ENCODE peak calls at places on chromosomes 1 and 21, in seven cellular contexts. H is iPS DF 6.9, N is BE2C, S is brain microvascular endothelial cell, A is Peyer's patch, I is sigmoid colon, K is BJ. V is an unnamed sample.

GRCh38 chr21:41504030-41504429 is 3.9 kb downstream of the TMPRSS2 start:
- DNase-seq in H (no peak), N (no peak), S (no peak), A (no peak), I (no peak), K (no peak), V (no peak)

GRCh38 chr21:46183910-46184624 is at the start of gene SPATC1L:
- DNase-seq in H (no peak), N (peak), S (peak), A (peak), I (peak), K (no peak), V (peak)

GRCh38 chr1:218361298-218362065 is 16.3 kb downstream of the TGFB2 start:
- DNase-seq in H (no peak), N (peak), S (no peak), A (no peak), I (no peak), K (no peak), V (no peak)

GRCh38 chr1:215273838-215274516 is 191.4 kb downstream of the KCNK2 start:
- DNase-seq in H (no peak), N (no peak), S (peak), A (no peak), I (no peak), K (peak), V (no peak)

GRCh38 chr1:20426923-20427322 is 59.1 kb downstream of the CAMK2N1 start:
- DNase-seq in H (no peak), N (no peak), S (peak), A (no peak), I (no peak), K (peak), V (peak)

GRCh38 chr21:41446571-41446970 is 20.5 kb downstream of the MX1 start:
- DNase-seq in H (no peak), N (no peak), S (no peak), A (no peak), I (no peak), K (peak), V (no peak)

GRCh38 chr1:112636597-112637256 is 17.1 kb downstream of the CAPZA1 start:
- DNase-seq in H (no peak), N (no peak), S (no peak), A (no peak), I (no peak), K (no peak), V (no peak)

GRCh38 chr1:213541641-213542040 is 446.1 kb upstream of the PROX1 start:
- DNase-seq in H (no peak), N (no peak), S (no peak), A (no peak), I (no peak), K (no peak), V (no peak)

GRCh38 chr1:24861821-24862727 is 68.0 kb downstream of the RUNX3 start:
- DNase-seq in H (no peak), N (no peak), S (no peak), A (no peak), I (no peak), K (no peak), V (no peak)

GRCh38 chr1:95396557-95396956 is 162.5 kb downstream of the RWDD3 start:
- DNase-seq in H (no peak), N (peak), S (no peak), A (no peak), I (no peak), K (no peak), V (no peak)

GRCh38 chr1:166907763-166908162 is 31.7 kb upstream of the TADA1 start:
- DNase-seq in H (no peak), N (no peak), S (no peak), A (peak), I (no peak), K (no peak), V (no peak)

GRCh38 chr1:58773406-58773840 is 10.4 kb downstream of the JUN start:
- DNase-seq in H (no peak), N (peak), S (peak), A (peak), I (peak), K (no peak), V (peak)

GRCh38 chr1:109787211-109787844 is 23.6 kb upstream of the EPS8L3 start:
- DNase-seq in H (no peak), N (no peak), S (no peak), A (no peak), I (peak), K (no peak), V (peak)

GRCh38 chr1:209335090-209335692 is 248.3 kb upstream of the CAMK1G start:
- DNase-seq in H (peak), N (peak), S (peak), A (no peak), I (no peak), K (no peak), V (no peak)

GRCh38 chr21:14825405-14826032 is 239.3 kb downstream of the NRIP1 start:
- DNase-seq in H (no peak), N (no peak), S (no peak), A (no peak), I (no peak), K (no peak), V (no peak)

GRCh38 chr1:154407866-154408777 is 3.0 kb downstream of the IL6R start:
- DNase-seq in H (no peak), N (no peak), S (no peak), A (no peak), I (peak), K (no peak), V (no peak)

GRCh38 chr1:24983006-24983680 is 53.1 kb upstream of the RUNX3 start:
- DNase-seq in H (no peak), N (no peak), S (no peak), A (no peak), I (no peak), K (no peak), V (no peak)

GRCh38 chr1:29645586-29645985 is 409.3 kb downstream of the PTPRU start:
- DNase-seq in H (no peak), N (no peak), S (no peak), A (no peak), I (no peak), K (no peak), V (no peak)

GRCh38 chr1:235067396-235068154 is 61.1 kb downstream of the TOMM20 start:
- DNase-seq in H (no peak), N (peak), S (peak), A (no peak), I (peak), K (peak), V (peak)

GRCh38 chr1:218027152-218027551 is 257.9 kb upstream of the RRP15 start:
- DNase-seq in H (no peak), N (no peak), S (no peak), A (no peak), I (no peak), K (no peak), V (no peak)

GRCh38 chr1:221117548-221117951 is 238.3 kb downstream of the HLX start:
- DNase-seq in H (no peak), N (peak), S (peak), A (no peak), I (no peak), K (peak), V (peak)

GRCh38 chr1:214439352-214440119 is 111.9 kb downstream of the PTPN14 start:
- DNase-seq in H (no peak), N (no peak), S (no peak), A (no peak), I (no peak), K (no peak), V (no peak)

GRCh38 chr21:41931041-41931451 is 22.8 kb downstream of the C2CD2 start:
- DNase-seq in H (no peak), N (no peak), S (no peak), A (no peak), I (peak), K (no peak), V (no peak)

GRCh38 chr1:25246600-25247023 is 642 bp downstream of the RSRP1 start:
- DNase-seq in H (no peak), N (peak), S (no peak), A (no peak), I (peak), K (no peak), V (peak)

GRCh38 chr1:89454845-89455521 is 69.6 kb upstream of the LRRC8B start:
- DNase-seq in H (peak), N (peak), S (peak), A (peak), I (no peak), K (no peak), V (peak)

GRCh38 chr1:240602189-240602588 is 9.8 kb downstream of the GREM2 start:
- DNase-seq in H (no peak), N (no peak), S (no peak), A (no peak), I (no peak), K (no peak), V (no peak)

GRCh38 chr1:43071241-43071640 is 100.8 kb downstream of the EBNA1BP2 start:
- DNase-seq in H (no peak), N (no peak), S (no peak), A (no peak), I (no peak), K (no peak), V (no peak)

GRCh38 chr1:229991104-229991513 is 75.9 kb upstream of the GALNT2 start:
- DNase-seq in H (no peak), N (no peak), S (no peak), A (no peak), I (no peak), K (no peak), V (no peak)

GRCh38 chr1:40610156-40610555 is 55.3 kb downstream of the RIMS3 start:
- DNase-seq in H (no peak), N (no peak), S (no peak), A (no peak), I (no peak), K (no peak), V (no peak)

GRCh38 chr1:150928286-150928685 is 2.1 kb downstream of the SETDB1 start:
- DNase-seq in H (no peak), N (no peak), S (no peak), A (no peak), I (no peak), K (no peak), V (no peak)

GRCh38 chr1:53292690-53293089 is 35.2 kb downstream of the LRP8 start:
- DNase-seq in H (no peak), N (no peak), S (no peak), A (no peak), I (no peak), K (no peak), V (no peak)

GRCh38 chr1:7690076-7690475 is 81.0 kb upstream of the VAMP3 start:
- DNase-seq in H (no peak), N (no peak), S (no peak), A (no peak), I (no peak), K (no peak), V (no peak)

GRCh38 chr1:216453777-216454176 is 30.5 kb upstream of the USH2A start:
- DNase-seq in H (no peak), N (no peak), S (no peak), A (no peak), I (no peak), K (no peak), V (no peak)

GRCh38 chr1:88791192-88791591 is 100.2 kb downstream of the GTF2B start:
- DNase-seq in H (no peak), N (no peak), S (no peak), A (no peak), I (no peak), K (no peak), V (no peak)

GRCh38 chr1:166395729-166396128 is 228.9 kb upstream of the FAM78B start:
- DNase-seq in H (no peak), N (no peak), S (no peak), A (no peak), I (no peak), K (no peak), V (no peak)

GRCh38 chr1:177848577-177848976 is 121.3 kb downstream of the SEC16B start:
- DNase-seq in H (no peak), N (no peak), S (no peak), A (no peak), I (no peak), K (no peak), V (peak)

GRCh38 chr1:193275773-193276172 is 89.4 kb upstream of the B3GALT2 start:
- DNase-seq in H (peak), N (peak), S (no peak), A (no peak), I (no peak), K (no peak), V (no peak)

GRCh38 chr1:183058835-183059234 is 35.6 kb downstream of the LAMC1 start:
- DNase-seq in H (no peak), N (no peak), S (peak), A (no peak), I (no peak), K (no peak), V (no peak)

GRCh38 chr1:6028042-6028895 is 17.4 kb upstream of the KCNAB2 start:
- DNase-seq in H (no peak), N (no peak), S (peak), A (peak), I (no peak), K (no peak), V (no peak)
- H3K4me3 ChIP-seq in H (no peak), N (no peak), S (no peak), A (peak), I (no peak), K (no peak), V (no peak)

DNA sequence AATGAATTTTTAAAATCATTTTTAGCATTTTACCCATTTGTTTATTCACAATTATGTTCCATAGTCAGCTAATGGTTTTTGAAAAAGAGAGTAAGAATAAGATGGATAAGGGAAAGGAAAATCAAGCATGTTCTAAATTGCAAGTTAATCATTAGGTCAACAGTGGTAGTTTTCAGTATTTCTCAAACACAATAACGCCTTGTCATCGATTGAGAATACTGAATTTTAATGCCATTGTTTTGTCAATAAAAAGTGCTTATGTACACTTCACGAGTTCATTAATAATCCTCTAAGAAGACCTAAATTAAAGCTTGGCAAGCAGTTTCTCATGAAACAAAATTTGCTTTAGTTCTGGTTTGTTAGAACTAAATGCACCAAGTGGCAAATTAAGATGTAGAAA is 100.3 kb downstream of the RERE start:
- DNase-seq in H (no peak), N (no peak), S (no peak), A (no peak), I (no peak), K (no peak), V (no peak)
- H3K4me3 ChIP-seq in H (no peak), N (no peak), S (no peak), A (no peak), I (no peak), K (no peak), V (no peak)

DNA sequence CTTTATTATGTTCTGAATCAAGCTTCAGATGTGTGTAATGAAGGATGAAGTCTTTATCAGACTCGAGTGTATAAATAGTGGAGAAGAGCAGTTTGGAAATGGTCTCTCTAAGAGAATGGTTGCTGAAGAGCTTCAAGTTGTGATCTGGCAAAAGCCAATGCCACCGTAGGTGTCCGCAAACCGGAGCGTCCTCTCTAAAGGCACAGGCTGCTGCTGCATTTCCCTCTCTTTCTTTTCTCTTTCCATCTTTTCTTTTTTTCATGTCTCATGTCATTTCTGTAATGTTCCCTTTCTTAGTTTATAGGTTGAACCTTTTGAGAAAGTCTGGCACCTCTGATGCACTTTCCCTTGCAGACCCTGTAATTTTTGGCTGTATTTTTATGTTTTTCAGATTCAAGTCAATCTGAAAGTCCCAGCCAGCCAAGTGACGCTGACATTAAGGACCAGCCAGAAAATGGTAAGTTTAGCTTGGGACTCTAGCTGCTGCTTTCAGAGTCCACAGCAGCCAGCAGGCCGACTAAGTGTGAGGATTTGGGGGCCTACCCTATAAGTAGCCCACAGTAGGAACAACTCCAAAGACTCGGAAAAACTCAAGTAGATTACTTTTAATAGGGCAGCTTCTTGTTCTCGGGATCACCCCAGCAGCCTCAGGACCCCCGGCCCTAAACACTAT is 194.9 kb downstream of the NFIA start:
- DNase-seq in H (no peak), N (no peak), S (no peak), A (no peak), I (no peak), K (no peak), V (no peak)
- H3K4me3 ChIP-seq in H (no peak), N (no peak), S (no peak), A (no peak), I (no peak), K (no peak), V (no peak)

GRCh38 chr1:68128157-68128556 is 77.7 kb upstream of the DIRAS3 start:
- DNase-seq in H (no peak), N (no peak), S (peak), A (no peak), I (no peak), K (no peak), V (no peak)
- H3K4me3 ChIP-seq in H (no peak), N (no peak), S (no peak), A (no peak), I (no peak), K (no peak), V (no peak)

DNA sequence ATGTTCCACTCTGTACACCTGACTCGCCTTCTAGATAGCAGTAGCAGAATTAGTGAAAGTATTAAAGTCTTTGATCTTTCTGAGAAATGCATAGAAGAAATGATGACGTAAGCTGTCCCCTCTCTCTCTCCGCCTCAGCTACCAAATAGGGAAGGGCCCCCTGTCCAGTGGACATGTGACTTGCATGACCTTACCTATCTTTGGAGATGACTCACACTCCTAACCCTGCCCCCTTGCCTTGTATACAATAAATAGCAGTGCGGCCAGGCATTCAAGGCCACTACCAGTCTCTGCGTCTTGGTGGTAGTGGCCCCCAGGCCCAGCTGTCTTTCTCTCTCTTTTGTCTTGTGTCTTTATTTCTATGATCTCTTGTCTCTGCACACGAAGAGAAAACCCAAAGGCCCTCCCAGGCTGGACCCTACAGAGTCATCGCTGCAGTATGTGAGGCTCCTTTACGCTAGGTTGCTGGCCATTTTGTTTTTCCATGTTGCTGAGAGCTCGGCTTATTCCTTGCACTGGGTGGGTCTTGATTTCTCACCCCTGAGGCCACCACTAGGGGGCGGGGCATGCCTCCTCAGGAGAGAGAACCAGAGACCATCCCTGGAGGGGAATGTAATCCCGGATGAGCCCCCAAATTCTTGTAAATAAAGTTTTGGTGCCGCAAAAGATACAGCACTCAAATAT is 16.0 kb upstream of the ZBTB8B start:
- DNase-seq in H (no peak), N (peak), S (no peak), A (no peak), I (no peak), K (no peak), V (peak)
- H3K4me3 ChIP-seq in H (no peak), N (no peak), S (no peak), A (no peak), I (no peak), K (no peak), V (no peak)

DNA sequence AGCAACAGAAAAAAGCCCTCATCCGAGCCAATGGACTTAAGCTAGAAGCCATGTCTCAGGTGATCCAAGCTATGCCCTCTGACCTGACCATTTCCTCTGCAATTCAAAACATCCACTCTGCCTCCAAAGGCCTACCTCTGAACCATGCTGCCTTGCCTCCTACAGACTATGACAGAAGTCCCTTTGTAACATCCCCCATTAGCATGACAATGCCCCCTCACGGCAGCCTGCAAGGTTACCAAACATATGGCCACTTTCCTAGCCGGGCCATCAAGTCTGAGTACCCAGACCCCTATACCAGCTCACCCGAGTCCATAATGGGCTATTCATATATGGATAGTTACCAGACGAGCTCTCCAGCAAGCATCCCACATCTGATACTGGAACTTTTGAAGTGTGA is 20.7 kb downstream of the NR5A2 start:
- DNase-seq in H (peak), N (no peak), S (no peak), A (no peak), I (no peak), K (no peak), V (no peak)
- H3K4me3 ChIP-seq in H (peak), N (no peak), S (no peak), A (no peak), I (no peak), K (no peak), V (no peak)

GRCh38 chr1:190475394-190476250 is 2.0 kb downstream of the BRINP3 start:
- DNase-seq in H (no peak), N (no peak), S (no peak), A (no peak), I (no peak), K (no peak), V (no peak)

GRCh38 chr1:190474010-190474409 is 3.7 kb downstream of the BRINP3 start:
- DNase-seq in H (no peak), N (no peak), S (no peak), A (no peak), I (no peak), K (no peak), V (no peak)

GRCh38 chr1:190478193-190479007 is 736 bp upstream of the BRINP3 start:
- DNase-seq in H (no peak), N (peak), S (no peak), A (no peak), I (no peak), K (no peak), V (peak)

GRCh38 chr1:190477687-190478192 is at the start of gene BRINP3:
- DNase-seq in H (no peak), N (no peak), S (no peak), A (no peak), I (no peak), K (no peak), V (no peak)

DNA sequence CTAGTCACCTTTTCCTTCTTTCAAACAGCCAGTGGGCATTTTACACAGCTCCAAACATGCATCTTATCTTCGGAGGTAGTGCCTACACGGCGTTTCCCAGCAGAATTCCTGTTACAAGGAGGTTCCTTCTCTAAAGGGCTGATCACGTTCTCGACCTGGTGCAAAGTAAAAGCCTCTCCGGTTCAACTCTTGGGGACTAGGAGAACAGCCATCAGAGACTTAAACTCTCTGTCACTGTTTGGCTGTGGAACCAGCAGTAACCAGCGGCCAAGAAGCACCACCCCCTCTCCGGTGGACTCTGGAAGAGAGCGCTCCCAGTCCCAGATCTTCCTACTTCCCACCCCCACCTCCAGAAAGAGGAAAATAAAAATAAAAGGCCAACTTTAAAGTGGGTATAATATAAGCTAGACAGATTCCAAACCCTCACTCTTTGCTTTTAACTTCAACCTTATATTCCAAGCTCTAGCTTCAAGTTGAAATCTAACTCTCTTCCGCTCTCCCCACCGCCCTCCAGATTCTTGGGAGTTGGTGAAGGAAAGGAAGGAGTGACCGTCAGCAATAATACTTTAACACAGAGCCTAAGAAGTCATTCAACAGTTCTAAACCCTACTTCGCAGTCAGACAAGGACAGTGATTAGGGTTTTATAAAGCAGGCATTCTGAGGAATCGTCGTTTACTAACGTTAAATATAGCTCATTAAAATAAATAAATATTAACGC is 2.9 kb downstream of the BRINP3 start:
- DNase-seq in H (no peak), N (no peak), S (no peak), A (no peak), I (no peak), K (no peak), V (no peak)
- H3K4me3 ChIP-seq in H (peak), N (no peak), S (peak), A (peak), I (peak), K (no peak), V (peak)

V was measured in MG63.